ENCODE peak calls at places on chromosomes 3 and 15, in ten cellular contexts. One of them, this sample, is unnamed.

GRCh38 chr3:56795807-56796185 is 6.0 kb downstream of the ARHGEF3 start:
- DNase-seq in PC-3: no peak
- DNase-seq in sigmoid colon: peak
- DNase-seq in neural crest cell: no peak
- DNase-seq in fibroblast of the aortic adventitia: no peak
- DNase-seq in dorsolateral prefrontal cortex: no peak
- DNase-seq in pancreas: no peak
- DNase-seq in AG04450: no peak
- DNase-seq in neural progenitor cell: no peak
- DNase-seq in astrocyte: no peak
- DNase-seq in this sample: no peak

GRCh38 chr15:70171224-70171886 is 73.6 kb upstream of the TLE3 start:
- DNase-seq in PC-3: no peak
- DNase-seq in sigmoid colon: no peak
- DNase-seq in neural crest cell: no peak
- DNase-seq in fibroblast of the aortic adventitia: peak
- DNase-seq in dorsolateral prefrontal cortex: no peak
- DNase-seq in pancreas: no peak
- DNase-seq in AG04450: no peak
- DNase-seq in neural progenitor cell: no peak
- DNase-seq in astrocyte: no peak
- DNase-seq in this sample: no peak

GRCh38 chr3:148697311-148698189 is at the start of gene AGTR1:
- DNase-seq in PC-3: no peak
- DNase-seq in sigmoid colon: peak
- DNase-seq in neural crest cell: peak
- DNase-seq in fibroblast of the aortic adventitia: peak
- DNase-seq in dorsolateral prefrontal cortex: peak
- DNase-seq in pancreas: peak
- DNase-seq in AG04450: no peak
- DNase-seq in neural progenitor cell: peak
- DNase-seq in astrocyte: peak
- DNase-seq in this sample: peak

GRCh38 chr3:162719684-162720341 is 1223.2 kb downstream of the OTOL1 start:
- DNase-seq in PC-3: peak
- DNase-seq in sigmoid colon: no peak
- DNase-seq in neural crest cell: no peak
- DNase-seq in fibroblast of the aortic adventitia: peak
- DNase-seq in dorsolateral prefrontal cortex: no peak
- DNase-seq in pancreas: no peak
- DNase-seq in AG04450: peak
- DNase-seq in neural progenitor cell: no peak
- DNase-seq in astrocyte: peak
- DNase-seq in this sample: no peak

GRCh38 chr3:43024183-43024865 is 45.2 kb downstream of the GASK1A start:
- DNase-seq in PC-3: no peak
- DNase-seq in sigmoid colon: no peak
- DNase-seq in neural crest cell: no peak
- DNase-seq in fibroblast of the aortic adventitia: no peak
- DNase-seq in dorsolateral prefrontal cortex: no peak
- DNase-seq in pancreas: no peak
- DNase-seq in AG04450: no peak
- DNase-seq in neural progenitor cell: no peak
- DNase-seq in astrocyte: no peak
- DNase-seq in this sample: peak

GRCh38 chr3:146160964-146161724 is at the start of gene PLOD2:
- DNase-seq in PC-3: peak
- DNase-seq in sigmoid colon: peak
- DNase-seq in neural crest cell: peak
- DNase-seq in fibroblast of the aortic adventitia: peak
- DNase-seq in dorsolateral prefrontal cortex: peak
- DNase-seq in pancreas: peak
- DNase-seq in AG04450: no peak
- DNase-seq in neural progenitor cell: peak
- DNase-seq in astrocyte: peak
- DNase-seq in this sample: peak

GRCh38 chr15:49712846-49713450 is 92.1 kb downstream of the DTWD1 start:
- DNase-seq in PC-3: no peak
- DNase-seq in sigmoid colon: no peak
- DNase-seq in neural crest cell: no peak
- DNase-seq in fibroblast of the aortic adventitia: no peak
- DNase-seq in dorsolateral prefrontal cortex: no peak
- DNase-seq in pancreas: no peak
- DNase-seq in AG04450: no peak
- DNase-seq in neural progenitor cell: no peak
- DNase-seq in astrocyte: no peak
- DNase-seq in this sample: no peak

GRCh38 chr15:72481015-72481659 is 7.0 kb downstream of the ARIH1 start:
- DNase-seq in PC-3: no peak
- DNase-seq in sigmoid colon: no peak
- DNase-seq in neural crest cell: no peak
- DNase-seq in fibroblast of the aortic adventitia: no peak
- DNase-seq in dorsolateral prefrontal cortex: no peak
- DNase-seq in pancreas: no peak
- DNase-seq in AG04450: no peak
- DNase-seq in neural progenitor cell: no peak
- DNase-seq in astrocyte: no peak
- DNase-seq in this sample: no peak

GRCh38 chr3:16399473-16399872 is 114.0 kb downstream of the RFTN1 start:
- DNase-seq in PC-3: peak
- DNase-seq in sigmoid colon: no peak
- DNase-seq in neural crest cell: no peak
- DNase-seq in fibroblast of the aortic adventitia: peak
- DNase-seq in dorsolateral prefrontal cortex: no peak
- DNase-seq in pancreas: no peak
- DNase-seq in AG04450: peak
- DNase-seq in neural progenitor cell: no peak
- DNase-seq in astrocyte: peak
- DNase-seq in this sample: no peak

GRCh38 chr15:51668446-51668845 is 12.9 kb upstream of the SCG3 start:
- DNase-seq in PC-3: no peak
- DNase-seq in sigmoid colon: no peak
- DNase-seq in neural crest cell: no peak
- DNase-seq in fibroblast of the aortic adventitia: no peak
- DNase-seq in dorsolateral prefrontal cortex: no peak
- DNase-seq in pancreas: no peak
- DNase-seq in AG04450: no peak
- DNase-seq in neural progenitor cell: no peak
- DNase-seq in astrocyte: no peak
- DNase-seq in this sample: no peak

GRCh38 chr3:117355566-117355965 is 646.0 kb downstream of the TUSC7 start:
- DNase-seq in PC-3: no peak
- DNase-seq in sigmoid colon: no peak
- DNase-seq in neural crest cell: no peak
- DNase-seq in fibroblast of the aortic adventitia: peak
- DNase-seq in dorsolateral prefrontal cortex: no peak
- DNase-seq in pancreas: no peak
- DNase-seq in AG04450: no peak
- DNase-seq in neural progenitor cell: peak
- DNase-seq in astrocyte: no peak
- DNase-seq in this sample: no peak
- TF ChIP-seq CTCF in PC-3: no peak
- TF ChIP-seq CTCF in sigmoid colon: no peak
- TF ChIP-seq CTCF in neural crest cell: peak
- TF ChIP-seq CTCF in fibroblast of the aortic adventitia: peak
- TF ChIP-seq CTCF in dorsolateral prefrontal cortex: peak
- TF ChIP-seq CTCF in pancreas: peak
- TF ChIP-seq CTCF in AG04450: peak
- TF ChIP-seq CTCF in neural progenitor cell: peak
- TF ChIP-seq CTCF in astrocyte: peak
- TF ChIP-seq CTCF in this sample: peak

DNA sequence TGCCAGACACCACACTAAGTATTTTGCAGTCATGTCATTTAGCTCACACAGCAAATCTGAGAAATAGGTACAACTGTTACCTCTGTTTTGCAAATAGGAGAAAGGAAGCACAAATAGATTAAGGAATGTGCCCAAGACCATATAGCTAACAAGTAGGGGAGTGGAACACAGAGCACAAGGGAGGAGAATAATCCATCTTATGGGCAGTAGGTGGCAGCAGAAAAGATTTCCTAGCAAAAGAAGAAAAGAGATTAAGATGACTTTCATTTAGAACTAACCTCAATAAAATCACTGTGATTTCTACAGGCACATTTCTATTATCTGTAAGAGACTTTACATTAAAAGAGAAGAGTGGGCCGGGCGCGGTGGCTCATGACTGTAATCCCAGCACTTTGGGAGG is 49.1 kb downstream of the NR1I2 start:
- DNase-seq in PC-3: peak
- DNase-seq in sigmoid colon: no peak
- DNase-seq in neural crest cell: no peak
- DNase-seq in fibroblast of the aortic adventitia: no peak
- DNase-seq in dorsolateral prefrontal cortex: no peak
- DNase-seq in pancreas: no peak
- DNase-seq in AG04450: no peak
- DNase-seq in neural progenitor cell: no peak
- DNase-seq in astrocyte: no peak
- DNase-seq in this sample: no peak
- TF ChIP-seq CTCF in PC-3: peak
- TF ChIP-seq CTCF in sigmoid colon: no peak
- TF ChIP-seq CTCF in neural crest cell: peak
- TF ChIP-seq CTCF in fibroblast of the aortic adventitia: peak
- TF ChIP-seq CTCF in dorsolateral prefrontal cortex: peak
- TF ChIP-seq CTCF in pancreas: no peak
- TF ChIP-seq CTCF in AG04450: peak
- TF ChIP-seq CTCF in neural progenitor cell: peak
- TF ChIP-seq CTCF in astrocyte: no peak
- TF ChIP-seq CTCF in this sample: no peak

GRCh38 chr3:127788436-127788835 is 33.9 kb downstream of the MGLL start:
- DNase-seq in PC-3: no peak
- DNase-seq in sigmoid colon: peak
- DNase-seq in neural crest cell: no peak
- DNase-seq in fibroblast of the aortic adventitia: no peak
- DNase-seq in dorsolateral prefrontal cortex: no peak
- DNase-seq in pancreas: no peak
- DNase-seq in AG04450: no peak
- DNase-seq in neural progenitor cell: no peak
- DNase-seq in astrocyte: no peak
- DNase-seq in this sample: no peak

GRCh38 chr3:127787556-127787955 is 34.8 kb downstream of the MGLL start:
- DNase-seq in PC-3: no peak
- DNase-seq in sigmoid colon: peak
- DNase-seq in neural crest cell: no peak
- DNase-seq in fibroblast of the aortic adventitia: no peak
- DNase-seq in dorsolateral prefrontal cortex: no peak
- DNase-seq in pancreas: no peak
- DNase-seq in AG04450: no peak
- DNase-seq in neural progenitor cell: no peak
- DNase-seq in astrocyte: no peak
- DNase-seq in this sample: no peak

GRCh38 chr3:127790009-127790533 is 32.2 kb downstream of the MGLL start:
- DNase-seq in PC-3: no peak
- DNase-seq in sigmoid colon: peak
- DNase-seq in neural crest cell: no peak
- DNase-seq in fibroblast of the aortic adventitia: no peak
- DNase-seq in dorsolateral prefrontal cortex: no peak
- DNase-seq in pancreas: no peak
- DNase-seq in AG04450: no peak
- DNase-seq in neural progenitor cell: no peak
- DNase-seq in astrocyte: no peak
- DNase-seq in this sample: no peak

GRCh38 chr3:127787966-127788365 is 34.3 kb downstream of the MGLL start:
- DNase-seq in PC-3: no peak
- DNase-seq in sigmoid colon: no peak
- DNase-seq in neural crest cell: no peak
- DNase-seq in fibroblast of the aortic adventitia: no peak
- DNase-seq in dorsolateral prefrontal cortex: no peak
- DNase-seq in pancreas: no peak
- DNase-seq in AG04450: no peak
- DNase-seq in neural progenitor cell: no peak
- DNase-seq in astrocyte: no peak
- DNase-seq in this sample: no peak

DNA sequence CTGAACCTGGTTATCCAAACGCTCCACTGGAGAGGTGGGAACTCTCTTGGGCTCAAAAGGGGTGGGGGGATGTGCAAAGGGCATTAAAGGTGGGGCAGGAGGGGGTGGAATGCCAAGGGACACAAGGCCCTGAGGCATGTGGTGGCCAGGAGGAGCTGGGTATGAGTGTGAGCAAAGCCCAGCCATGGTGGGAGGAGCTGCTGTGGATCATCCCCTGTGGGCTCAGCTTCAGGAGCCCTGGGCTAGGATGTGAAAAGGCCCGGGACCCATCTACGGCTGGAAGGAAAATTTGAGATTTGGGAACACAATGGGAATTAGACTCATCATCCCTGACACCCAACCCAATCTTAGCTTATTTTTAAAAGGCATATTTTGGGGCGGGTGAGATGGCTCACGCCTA is 33.3 kb downstream of the MGLL start:
- DNase-seq in PC-3: no peak
- DNase-seq in sigmoid colon: peak
- DNase-seq in neural crest cell: no peak
- DNase-seq in fibroblast of the aortic adventitia: no peak
- DNase-seq in dorsolateral prefrontal cortex: no peak
- DNase-seq in pancreas: no peak
- DNase-seq in AG04450: no peak
- DNase-seq in neural progenitor cell: no peak
- DNase-seq in astrocyte: no peak
- DNase-seq in this sample: no peak
- TF ChIP-seq CTCF in PC-3: no peak
- TF ChIP-seq CTCF in sigmoid colon: no peak
- TF ChIP-seq CTCF in neural crest cell: no peak
- TF ChIP-seq CTCF in fibroblast of the aortic adventitia: no peak
- TF ChIP-seq CTCF in dorsolateral prefrontal cortex: no peak
- TF ChIP-seq CTCF in pancreas: no peak
- TF ChIP-seq CTCF in AG04450: no peak
- TF ChIP-seq CTCF in neural progenitor cell: no peak
- TF ChIP-seq CTCF in astrocyte: no peak
- TF ChIP-seq CTCF in this sample: no peak

DNA sequence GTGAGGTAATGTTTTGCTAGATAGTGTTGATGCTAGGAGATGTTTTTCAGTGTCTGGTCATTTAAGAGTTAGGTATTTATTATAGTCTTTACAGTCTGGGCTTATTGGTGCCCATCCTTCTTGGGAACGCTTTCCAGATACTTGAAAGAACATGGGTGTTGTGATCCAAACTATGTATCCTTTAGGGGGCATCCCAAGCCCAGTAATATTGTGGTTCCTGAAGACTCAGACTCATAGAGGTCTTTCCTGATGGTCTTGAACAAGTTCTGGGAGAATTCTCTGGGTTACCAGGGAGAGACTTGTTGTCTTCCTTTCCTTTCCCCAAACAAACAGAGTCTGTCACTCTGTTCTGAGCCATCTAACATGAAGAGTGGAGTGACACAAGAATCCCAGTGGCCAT is 99.7 kb upstream of the LRRC3B start:
- DNase-seq in PC-3: no peak
- DNase-seq in sigmoid colon: no peak
- DNase-seq in neural crest cell: no peak
- DNase-seq in fibroblast of the aortic adventitia: no peak
- DNase-seq in dorsolateral prefrontal cortex: no peak
- DNase-seq in pancreas: no peak
- DNase-seq in AG04450: no peak
- DNase-seq in neural progenitor cell: no peak
- DNase-seq in astrocyte: no peak
- DNase-seq in this sample: no peak
- TF ChIP-seq CTCF in PC-3: no peak
- TF ChIP-seq CTCF in sigmoid colon: no peak
- TF ChIP-seq CTCF in neural crest cell: no peak
- TF ChIP-seq CTCF in fibroblast of the aortic adventitia: no peak
- TF ChIP-seq CTCF in dorsolateral prefrontal cortex: no peak
- TF ChIP-seq CTCF in pancreas: no peak
- TF ChIP-seq CTCF in AG04450: no peak
- TF ChIP-seq CTCF in neural progenitor cell: no peak
- TF ChIP-seq CTCF in astrocyte: no peak
- TF ChIP-seq CTCF in this sample: no peak

This sample was measured in type B pancreatic cell.